ENCODE peak calls at places on chromosomes 3 and 15, in five cellular contexts. K is GM12865, N is fibroblast of mammary gland, I is Panc1, Z is heart right ventricle. Y is an unnamed sample.

GRCh38 chr3:187713504-187713903 is 11.1 kb upstream of the RTP2 start:
- DNase-seq in K (peak), Z (peak), N (peak), I (no peak), Y (no peak)

GRCh38 chr3:21914451-21914850 is 163.4 kb upstream of the ZNF385D start:
- DNase-seq in N (no peak), Z (no peak), I (no peak), K (no peak), Y (no peak)

GRCh38 chr3:54957711-54958110 is 29.9 kb upstream of the LRTM1 start:
- DNase-seq in Z (no peak), I (no peak), N (peak), K (no peak), Y (no peak)

GRCh38 chr15:66841953-66842681 is 140.1 kb downstream of the SMAD6 start:
- DNase-seq in Z (peak), K (no peak), I (no peak), N (peak), Y (no peak)

GRCh38 chr3:57852896-57853295 is 96.8 kb downstream of the SLMAP start:
- DNase-seq in K (no peak), I (no peak), Z (no peak), N (peak), Y (no peak)

GRCh38 chr3:141412087-141412935 is 44.0 kb downstream of the ZBTB38 start:
- DNase-seq in I (no peak), Z (peak), K (peak), N (peak), Y (peak)

GRCh38 chr3:142586803-142587406 is 8.4 kb upstream of the ATR start:
- DNase-seq in K (peak), Z (peak), N (peak), I (peak), Y (peak)

GRCh38 chr3:45244356-45244755 is 18.3 kb upstream of the TMEM158 start:
- DNase-seq in K (no peak), Z (no peak), I (no peak), N (no peak), Y (no peak)

GRCh38 chr3:65905648-65906211 is 133.0 kb downstream of the MAGI1 start:
- DNase-seq in I (no peak), Z (no peak), N (peak), K (no peak), Y (no peak)

GRCh38 chr15:32802296-32802936 is 84.6 kb downstream of the GREM1 start:
- DNase-seq in N (peak), Z (no peak), I (no peak), K (no peak), Y (no peak)

GRCh38 chr3:195257454-195258448 is 13.2 kb downstream of the XXYLT1 start:
- DNase-seq in K (no peak), Z (no peak), I (no peak), N (peak), Y (no peak)

GRCh38 chr3:14605070-14605469 is 46.5 kb upstream of the CCDC174 start:
- DNase-seq in K (no peak), I (no peak), N (peak), Z (no peak), Y (no peak)

GRCh38 chr3:119310052-119310451 is 15.9 kb downstream of the ARHGAP31 start:
- DNase-seq in Z (no peak), N (peak), K (no peak), I (no peak), Y (no peak)

GRCh38 chr3:13648060-13648743 is 99.3 kb downstream of the FBLN2 start:
- DNase-seq in K (peak), N (peak), Z (peak), I (peak), Y (peak)

GRCh38 chr15:94231728-94232086 is 346 bp downstream of the MCTP2 start:
- DNase-seq in Z (no peak), I (no peak), N (no peak), K (no peak), Y (peak)

GRCh38 chr3:185519021-185519420 is 20.2 kb upstream of the TMEM41A start:
- DNase-seq in K (no peak), Z (no peak), N (no peak), I (no peak), Y (no peak)

GRCh38 chr15:76059320-76060097 is at the start of gene TMEM266:
- DNase-seq in K (peak), I (no peak), N (no peak), Z (peak), Y (peak)

GRCh38 chr3:169665264-169666078 is 2.0 kb upstream of the MECOM start:
- DNase-seq in Z (no peak), I (no peak), K (no peak), N (no peak), Y (no peak)

GRCh38 chr15:100525894-100526512 is 2.7 kb downstream of the CERS3 start:
- DNase-seq in K (no peak), Z (peak), N (no peak), I (no peak), Y (no peak)

GRCh38 chr3:112687214-112687613 is 46.3 kb upstream of the CCDC80 start:
- DNase-seq in K (no peak), N (no peak), I (no peak), Z (no peak), Y (no peak)

GRCh38 chr3:144031938-144032337 is 60.3 kb downstream of the DIPK2A start:
- DNase-seq in Z (peak), N (peak), K (no peak), I (no peak), Y (no peak)

GRCh38 chr3:69324362-69325025 is 61.4 kb downstream of the FRMD4B start:
- DNase-seq in N (no peak), Z (no peak), I (no peak), K (peak), Y (no peak)

GRCh38 chr3:40505599-40506462 is at the start of gene ZNF620:
- DNase-seq in I (no peak), Z (peak), K (peak), N (peak), Y (peak)

GRCh38 chr3:9955067-9955502 is 2.9 kb upstream of the PRRT3 start:
- DNase-seq in N (no peak), K (no peak), Z (no peak), I (no peak), Y (no peak)

GRCh38 chr15:58293622-58294550 is 137.9 kb upstream of the LIPC start:
- DNase-seq in I (no peak), K (no peak), N (no peak), Z (no peak), Y (no peak)

GRCh38 chr3:188240189-188240981 is 86.4 kb downstream of the LPP start:
- DNase-seq in N (no peak), I (no peak), K (no peak), Z (no peak), Y (no peak)

GRCh38 chr3:127604035-127604434 is 5.8 kb downstream of the MCM2 start:
- DNase-seq in N (no peak), Z (no peak), I (no peak), K (peak), Y (peak)

GRCh38 chr3:62542185-62542584 is 168.8 kb upstream of the FEZF2 start:
- DNase-seq in N (no peak), I (no peak), Z (no peak), K (no peak), Y (no peak)

GRCh38 chr15:68204361-68204760 is 771 bp downstream of the CALML4 start:
- DNase-seq in I (no peak), K (no peak), Z (no peak), N (no peak), Y (no peak)

GRCh38 chr15:78457101-78457500 is 19.1 kb downstream of the IREB2 start:
- DNase-seq in Z (no peak), I (no peak), N (peak), K (no peak), Y (no peak)

GRCh38 chr3:195802261-195802701 is 9.4 kb downstream of the MUC4 start:
- DNase-seq in Z (no peak), K (no peak), N (no peak), I (no peak), Y (no peak)

GRCh38 chr15:69410290-69410874 is 3.8 kb upstream of the KIF23 start:
- DNase-seq in K (peak), Z (no peak), N (no peak), I (no peak), Y (no peak)

GRCh38 chr15:91348812-91349500 is 248.9 kb downstream of the SV2B start:
- DNase-seq in K (no peak), I (no peak), N (peak), Z (no peak), Y (no peak)

GRCh38 chr15:78004222-78004727 is 73.2 kb downstream of the TBC1D2B start:
- DNase-seq in K (peak), Z (no peak), N (no peak), I (no peak), Y (peak)

GRCh38 chr15:59400103-59400813 is 27.6 kb upstream of the MYO1E start:
- DNase-seq in N (no peak), Z (no peak), I (no peak), K (peak), Y (no peak)

GRCh38 chr15:59398220-59398619 is 25.5 kb upstream of the MYO1E start:
- DNase-seq in K (no peak), I (no peak), N (no peak), Z (no peak), Y (no peak)

GRCh38 chr15:59401810-59402569 is 29.3 kb upstream of the MYO1E start:
- DNase-seq in K (no peak), Z (no peak), I (no peak), N (no peak), Y (no peak)

GRCh38 chr15:59396660-59397059 is 24.0 kb upstream of the MYO1E start:
- DNase-seq in Z (no peak), K (no peak), I (no peak), N (no peak), Y (no peak)

DNA sequence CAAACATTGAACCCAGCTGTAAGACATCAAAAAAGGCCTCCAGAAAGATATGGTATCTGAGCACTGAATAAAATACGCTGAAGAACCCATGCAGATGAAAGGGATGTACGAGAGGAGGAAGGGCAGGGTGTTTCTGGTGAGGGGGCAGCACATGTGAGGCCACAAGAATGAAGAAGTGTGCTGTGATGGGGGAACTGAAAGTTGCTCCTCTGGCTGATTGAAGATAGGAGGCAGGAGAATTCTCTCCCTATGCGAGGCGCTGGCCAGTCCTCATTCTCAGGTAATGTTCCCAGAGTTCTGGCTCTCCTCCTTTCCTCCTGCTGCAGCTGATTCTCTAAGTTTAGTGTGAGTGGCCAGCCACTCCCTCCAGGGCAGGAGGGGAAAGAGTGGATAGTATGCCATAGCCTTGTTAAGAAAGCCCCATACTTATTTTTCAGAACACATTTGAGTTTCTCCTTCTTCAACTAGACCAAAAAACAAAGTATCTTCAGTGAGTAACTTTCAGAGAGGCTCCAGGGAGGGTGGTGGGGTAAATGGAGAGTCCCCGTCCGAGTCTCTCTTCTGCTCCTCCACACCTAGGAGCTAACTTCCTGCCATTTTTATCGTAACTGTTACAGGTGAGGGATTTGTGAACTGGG is 26.9 kb upstream of the MYO1E start:
- DNase-seq in I (no peak), K (peak), Z (no peak), N (no peak), Y (peak)
- TF ChIP-seq CTCF in I (no peak), K (no peak), Z (no peak), N (no peak), Y (no peak)

DNA sequence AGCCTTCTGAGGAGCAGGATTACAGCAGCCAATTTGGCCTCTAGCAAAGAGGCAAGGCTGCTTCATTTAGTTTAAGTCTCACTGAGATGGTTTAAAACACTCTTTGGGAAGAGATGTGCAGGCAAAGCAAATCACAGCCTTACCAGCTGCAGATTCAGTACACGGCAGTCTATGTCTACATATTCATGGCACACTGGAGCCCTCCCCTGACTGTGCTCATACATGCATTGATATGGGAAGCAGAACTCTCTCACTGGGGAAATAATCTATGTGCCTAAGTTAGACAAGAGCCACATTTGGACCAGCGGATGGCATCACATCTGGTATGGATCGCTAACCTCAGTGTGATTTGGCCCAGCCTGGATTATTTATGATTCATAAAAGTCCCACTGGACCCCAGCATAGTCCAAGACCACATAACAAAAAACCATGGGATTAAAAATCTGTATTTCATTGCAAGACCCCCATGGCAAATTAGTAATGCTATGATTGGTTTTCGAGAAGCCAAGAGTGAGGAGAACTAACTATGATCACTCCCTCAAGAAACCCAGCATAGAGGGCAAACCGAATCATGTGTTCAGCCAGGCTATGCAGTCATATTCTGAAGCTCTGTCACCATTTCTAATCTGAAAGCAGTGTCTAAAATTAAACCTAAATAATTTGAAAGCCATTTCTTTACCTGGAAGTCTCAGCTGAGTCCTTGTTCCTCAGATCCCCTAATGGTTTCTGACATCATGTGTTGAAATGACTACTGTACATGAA is 1.3 kb downstream of the PRICKLE2 start:
- DNase-seq in K (peak), I (no peak), N (peak), Z (no peak), Y (no peak)
- TF ChIP-seq CTCF in K (no peak), I (no peak), N (peak), Z (peak), Y (no peak)

GRCh38 chr3:71973337-71974030 is 188.5 kb upstream of the PROK2 start:
- DNase-seq in Z (peak), I (no peak), N (no peak), K (no peak), Y (no peak)
- TF ChIP-seq CTCF in Z (no peak), I (no peak), N (no peak), K (no peak), Y (no peak)

DNA sequence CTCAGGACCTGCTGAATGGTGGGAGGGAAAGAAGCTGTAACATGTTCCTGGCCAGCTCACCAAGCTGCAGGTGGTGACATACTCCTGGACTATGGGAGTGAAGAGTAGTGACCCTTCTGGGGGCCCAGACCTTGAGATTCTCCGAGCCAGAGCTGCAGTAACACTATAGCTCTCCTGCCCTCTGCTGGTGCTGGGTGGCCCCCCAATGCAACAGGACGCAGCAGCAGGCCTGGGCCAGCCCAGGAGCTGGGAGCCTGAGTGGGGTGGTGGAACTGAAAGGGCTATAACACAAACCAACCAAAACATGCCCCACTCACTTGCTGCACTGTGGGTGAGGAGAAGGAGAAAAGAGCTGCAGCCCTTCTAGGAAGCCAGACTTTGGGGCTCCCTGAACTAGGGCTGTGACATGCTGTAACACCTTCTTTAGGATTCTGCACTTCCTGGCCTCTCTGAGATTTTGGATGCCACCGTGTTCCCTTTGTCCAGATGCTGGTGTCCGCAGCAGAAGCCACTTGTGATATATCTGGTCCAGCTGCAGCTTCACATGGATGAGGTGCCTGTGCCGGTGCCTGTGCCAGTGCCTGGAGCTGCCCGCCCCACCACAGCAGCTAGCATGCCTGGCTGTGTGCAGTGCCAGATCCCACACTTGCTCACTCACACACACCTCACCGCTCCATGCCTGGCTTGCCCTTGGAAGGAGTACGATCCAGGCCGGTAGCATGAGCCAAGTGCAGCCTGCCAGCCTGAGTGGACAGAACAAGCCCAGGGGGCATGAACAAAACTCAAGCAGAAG is 636.8 kb upstream of the KCNMB2 start:
- DNase-seq in I (no peak), Z (no peak), K (peak), N (no peak), Y (no peak)
- TF ChIP-seq CTCF in I (no peak), Z (no peak), K (peak), N (no peak), Y (no peak)

DNA sequence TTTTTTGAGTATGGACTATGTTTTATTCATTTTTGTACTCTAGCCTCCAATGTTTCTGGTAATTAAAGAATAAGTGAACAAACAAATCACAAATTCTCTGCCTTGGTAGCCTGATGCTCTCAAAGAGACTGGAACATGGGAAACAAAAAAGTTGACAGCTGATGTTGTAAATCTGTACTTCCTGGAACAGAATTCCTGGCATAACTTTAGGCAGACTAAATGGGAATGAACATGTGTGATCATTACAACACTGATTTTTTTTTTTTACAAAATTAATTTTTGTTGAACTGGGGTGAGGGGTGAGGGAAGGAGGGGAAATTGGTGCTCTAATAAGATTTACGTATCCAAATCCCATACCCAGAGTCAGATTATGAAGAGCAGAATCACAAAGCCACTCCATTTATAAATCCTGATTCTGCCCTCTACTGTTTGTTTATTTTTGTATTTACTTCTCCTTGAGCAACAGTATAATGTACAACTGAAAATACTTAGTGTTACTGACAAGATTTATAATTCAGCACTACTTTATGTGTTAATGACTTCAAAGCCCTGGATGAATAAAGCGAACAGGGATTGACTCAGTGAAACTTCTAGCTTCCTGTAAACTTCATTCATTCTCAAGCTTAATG is 165.0 kb downstream of the FRMD5 start:
- DNase-seq in K (no peak), N (peak), Z (no peak), I (no peak), Y (no peak)
- TF ChIP-seq CTCF in K (no peak), N (no peak), Z (peak), I (no peak), Y (no peak)

GRCh38 chr3:4981160-4981687 is 2.0 kb downstream of the BHLHE40 start:
- DNase-seq in I (no peak), Z (no peak), K (no peak), N (peak), Y (no peak)

GRCh38 chr3:4980229-4981159 is 1.3 kb downstream of the BHLHE40 start:
- DNase-seq in Z (peak), K (peak), N (peak), I (no peak), Y (peak)

GRCh38 chr3:4982773-4983738 is 3.8 kb downstream of the BHLHE40 start:
- DNase-seq in Z (peak), K (no peak), I (no peak), N (peak), Y (no peak)

GRCh38 chr3:4983739-4984510 is 4.7 kb downstream of the BHLHE40 start:
- DNase-seq in I (no peak), Z (peak), K (peak), N (peak), Y (peak)

DNA sequence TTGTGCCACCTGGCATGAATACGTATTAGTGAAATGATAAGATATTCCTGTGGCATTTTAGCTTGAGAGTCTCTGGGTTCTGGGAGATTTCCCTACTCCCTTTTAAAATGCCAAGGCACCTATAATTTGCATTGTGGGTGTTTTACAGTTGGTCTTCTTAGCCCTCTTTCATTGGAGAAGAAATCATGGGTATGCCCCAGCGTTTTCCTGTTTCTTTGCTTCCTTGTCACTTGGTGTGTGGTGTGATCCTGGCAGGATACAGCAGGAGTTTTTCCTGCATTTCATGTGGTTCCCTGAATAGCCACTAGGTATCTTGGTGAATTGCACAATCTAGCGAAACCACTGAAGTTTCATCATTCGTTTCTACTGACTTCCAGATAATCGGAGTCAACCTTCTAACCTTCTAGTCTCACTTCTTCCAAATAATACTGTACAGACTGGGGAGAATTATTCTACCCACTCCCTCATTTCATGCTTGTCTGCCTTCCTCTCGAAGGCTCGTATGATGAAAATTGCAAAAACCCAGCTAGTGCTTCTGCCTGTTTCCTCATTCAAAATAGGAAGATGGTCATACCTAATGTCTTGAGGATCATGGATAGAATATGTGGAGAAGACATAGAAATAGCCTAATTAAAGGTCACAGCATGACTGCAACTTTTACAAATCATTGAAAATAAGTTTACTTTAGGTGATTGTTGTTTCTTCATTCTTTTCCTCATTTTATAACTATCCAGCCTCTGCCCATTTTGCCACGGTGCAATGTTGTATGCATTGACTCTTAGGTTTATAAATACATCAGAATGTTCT is 2.7 kb downstream of the BHLHE40 start:
- DNase-seq in N (peak), Z (peak), K (no peak), I (no peak), Y (no peak)
- TF ChIP-seq CTCF in N (peak), Z (peak), K (peak), I (no peak), Y (no peak)